ENCODE peak calls at places on chromosomes 11 and 22, in eight cellular contexts. F, G, K, P, T, O, U and Q are unnamed samples.

GRCh38 chr11:103108933-103109817 is at the start of gene DYNC2H1:
- DNase-seq in F (peak; percentile 80), G (peak; percentile 94), K (peak; percentile 66), P (peak; percentile 94), T (peak; percentile 72), O (peak; percentile 81), U (peak; percentile 72), Q (peak; percentile 97)

GRCh38 chr22:35140879-35141745 is 75.2 kb downstream of the ISX start:
- DNase-seq in F (peak; percentile 11), G (peak; percentile 17), K (no peak), P (peak; percentile 73), T (no peak), O (no peak), U (no peak), Q (peak; percentile 86)

GRCh38 chr11:64305691-64306562 is 603 bp downstream of the ESRRA start:
- DNase-seq in F (peak; percentile 56), G (peak; percentile 59), K (peak; percentile 56), P (peak; percentile 89), T (no peak), O (no peak), U (peak; percentile 60), Q (peak; percentile 86)

GRCh38 chr11:118078972-118079411 is 2.1 kb downstream of the TMPRSS4 start:
- DNase-seq in F (no peak), G (no peak), K (no peak), P (no peak), T (no peak), O (no peak), U (no peak), Q (peak; percentile 94)

GRCh38 chr11:27444801-27445215 is 27.8 kb downstream of the LGR4 start:
- DNase-seq in F (no peak), G (no peak), K (no peak), P (peak; percentile 89), T (no peak), O (no peak), U (no peak), Q (peak; percentile 99)

GRCh38 chr11:1326435-1327063 is 17.1 kb upstream of the TOLLIP start:
- DNase-seq in F (no peak), G (peak; percentile 25), K (no peak), P (no peak), T (no peak), O (no peak), U (no peak), Q (peak; percentile 31)

GRCh38 chr22:25763239-25763777 is 21.3 kb downstream of the MYO18B start:
- DNase-seq in F (no peak), G (peak; percentile 29), K (no peak), P (no peak), T (no peak), O (no peak), U (no peak), Q (no peak)

GRCh38 chr22:36435516-36436415 is 45.7 kb downstream of the TXN2 start:
- DNase-seq in F (peak; percentile 41), G (no peak), K (peak; percentile 20), P (peak; percentile 81), T (peak; percentile 60), O (no peak), U (peak; percentile 45), Q (peak; percentile 63)

GRCh38 chr11:36130401-36130800 is 158.8 kb downstream of the COMMD9 start:
- DNase-seq in F (no peak), G (peak; percentile 59), K (no peak), P (no peak), T (no peak), O (no peak), U (no peak), Q (no peak)

GRCh38 chr11:62104816-62105610 is 18.8 kb upstream of the INCENP start:
- DNase-seq in F (no peak), G (peak; percentile 46), K (no peak), P (no peak), T (no peak), O (no peak), U (no peak), Q (no peak)

GRCh38 chr22:46560696-46561295 is 23.4 kb upstream of the CELSR1 start:
- DNase-seq in F (no peak), G (no peak), K (no peak), P (no peak), T (no peak), O (no peak), U (no peak), Q (no peak)

GRCh38 chr11:75503531-75504099 is 22.1 kb downstream of the GDPD5 start:
- DNase-seq in F (no peak), G (no peak), K (no peak), P (no peak), T (no peak), O (no peak), U (no peak), Q (no peak)

GRCh38 chr11:114131366-114131963 is 72.0 kb downstream of the ZBTB16 start:
- DNase-seq in F (no peak), G (no peak), K (no peak), P (no peak), T (no peak), O (no peak), U (no peak), Q (peak; percentile 61)

GRCh38 chr11:10293423-10294288 is at the start of gene SBF2:
- DNase-seq in F (peak; percentile 72), G (peak; percentile 95), K (peak; percentile 66), P (peak; percentile 87), T (peak; percentile 67), O (peak; percentile 95), U (peak; percentile 47), Q (peak; percentile 91)

GRCh38 chr11:119438599-119438998 is 15.6 kb upstream of the THY1 start:
- DNase-seq in F (no peak), G (no peak), K (no peak), P (no peak), T (no peak), O (no peak), U (no peak), Q (no peak)

GRCh38 chr11:132062031-132062430 is 691.6 kb downstream of the NTM start:
- DNase-seq in F (no peak), G (no peak), K (no peak), P (no peak), T (no peak), O (no peak), U (no peak), Q (peak; percentile 99)

GRCh38 chr11:17991799-17992433 is 20.9 kb downstream of the SERGEF start:
- DNase-seq in F (no peak), G (peak; percentile 45), K (no peak), P (no peak), T (no peak), O (no peak), U (peak; percentile 12), Q (peak; percentile 81)

GRCh38 chr11:100681064-100681502 is 6.0 kb upstream of the ARHGAP42 start:
- DNase-seq in F (no peak), G (peak; percentile 23), K (no peak), P (peak; percentile 67), T (peak; percentile 67), O (peak; percentile 74), U (no peak), Q (peak; percentile 91)

GRCh38 chr22:44719586-44720368 is 17.8 kb downstream of the PRR5 start:
- DNase-seq in F (no peak), G (no peak), K (no peak), P (no peak), T (no peak), O (no peak), U (peak; percentile 20), Q (peak; percentile 31)

GRCh38 chr11:1888811-1889526 is 2.7 kb downstream of the PRR33 start:
- DNase-seq in F (peak; percentile 64), G (no peak), K (no peak), P (no peak), T (no peak), O (no peak), U (no peak), Q (no peak)

GRCh38 chr11:23263466-23263865 is 403.2 kb upstream of the CCDC179 start:
- DNase-seq in F (no peak), G (no peak), K (no peak), P (no peak), T (no peak), O (no peak), U (no peak), Q (peak; percentile 97)

GRCh38 chr11:13104619-13105236 is 95.6 kb downstream of the RASSF10 start:
- DNase-seq in F (no peak), G (no peak), K (no peak), P (no peak), T (no peak), O (no peak), U (peak; percentile 24), Q (no peak)

GRCh38 chr22:49703391-49703926 is 124.2 kb downstream of the BRD1 start:
- DNase-seq in F (no peak), G (no peak), K (no peak), P (no peak), T (no peak), O (no peak), U (no peak), Q (no peak)

GRCh38 chr11:106160494-106160893 is 83.0 kb downstream of the AASDHPPT start:
- DNase-seq in F (no peak), G (peak; percentile 2), K (no peak), P (no peak), T (no peak), O (no peak), U (no peak), Q (no peak)

GRCh38 chr11:108913204-108913603 is 248.3 kb downstream of the DDX10 start:
- DNase-seq in F (no peak), G (no peak), K (no peak), P (no peak), T (no peak), O (no peak), U (no peak), Q (no peak)

GRCh38 chr11:100704176-100704575 is 17.1 kb downstream of the ARHGAP42 start:
- DNase-seq in F (no peak), G (no peak), K (no peak), P (no peak), T (no peak), O (no peak), U (no peak), Q (no peak)

GRCh38 chr11:86802601-86803051 is 2.3 kb downstream of the PRSS23 start:
- DNase-seq in F (no peak), G (peak; percentile 70), K (no peak), P (peak; percentile 61), T (no peak), O (no peak), U (peak; percentile 7), Q (peak; percentile 81)

GRCh38 chr22:39946571-39947407 is 13.4 kb upstream of the TMA7B start:
- DNase-seq in F (no peak), G (no peak), K (no peak), P (no peak), T (no peak), O (no peak), U (no peak), Q (peak; percentile 92)

GRCh38 chr11:3044915-3045314 is 12.3 kb downstream of the CARS1 start:
- DNase-seq in F (no peak), G (no peak), K (no peak), P (no peak), T (no peak), O (no peak), U (no peak), Q (no peak)

GRCh38 chr22:48743601-48744282 is 1083.9 kb downstream of the BRD1 start:
- DNase-seq in F (no peak), G (no peak), K (no peak), P (no peak), T (peak; percentile 34), O (no peak), U (peak; percentile 56), Q (no peak)

GRCh38 chr22:27133951-27134664 is 476.7 kb downstream of the MIAT start:
- DNase-seq in F (peak; percentile 1), G (peak; percentile 93), K (no peak), P (no peak), T (no peak), O (peak; percentile 89), U (no peak), Q (no peak)

GRCh38 chr22:19824197-19825015 is 30.3 kb downstream of the GNB1L start:
- DNase-seq in F (no peak), G (no peak), K (no peak), P (no peak), T (no peak), O (no peak), U (peak; percentile 60), Q (peak; percentile 62)

GRCh38 chr11:31812392-31813241 is 1.5 kb upstream of the PAX6 start:
- DNase-seq in F (no peak), G (no peak), K (no peak), P (no peak), T (no peak), O (no peak), U (peak; percentile 71), Q (peak; percentile 85)

GRCh38 chr11:17496406-17496805 is 19.8 kb upstream of the ABCC8 start:
- DNase-seq in F (no peak), G (no peak), K (no peak), P (no peak), T (no peak), O (no peak), U (no peak), Q (peak; percentile 30)